ENCODE peak calls at places on chromosomes 7 and 10, in nine cellular contexts. E is brain microvascular endothelial cell, R is lower lobe of right lung, W is nephron progenitor cell, Y is endothelial cell, S is bronchial epithelial cell, G is AG09309, V is heart right ventricle, A is upper lobe of left lung. I is an unnamed sample.

GRCh38 chr10:34814228-34815173 is 595 bp downstream of the PARD3 start:
- DNase-seq in E (no peak), R (no peak), W (peak), Y (peak), S (no peak), G (no peak), V (peak), A (peak), I (peak)

GRCh38 chr10:21195149-21195731 is 298.1 kb upstream of the NEBL start:
- DNase-seq in E (no peak), R (no peak), W (no peak), Y (no peak), S (peak), G (no peak), V (no peak), A (no peak), I (no peak)

GRCh38 chr7:741850-742249 is 14.8 kb upstream of the PRKAR1B start:
- DNase-seq in E (no peak), R (peak), W (no peak), Y (no peak), S (no peak), G (no peak), V (no peak), A (peak), I (no peak)

GRCh38 chr10:49363309-49364031 is 32.4 kb downstream of the DRGX start:
- DNase-seq in E (no peak), R (no peak), W (no peak), Y (no peak), S (no peak), G (no peak), V (no peak), A (no peak), I (no peak)

GRCh38 chr10:69335063-69335587 is 56.8 kb downstream of the HK1 start:
- DNase-seq in E (no peak), R (peak), W (no peak), Y (no peak), S (no peak), G (no peak), V (peak), A (peak), I (no peak)

GRCh38 chr7:1564603-1565022 is 5.2 kb downstream of the PSMG3 start:
- DNase-seq in E (no peak), R (no peak), W (no peak), Y (no peak), S (peak), G (no peak), V (no peak), A (peak), I (no peak)

GRCh38 chr10:110076559-110077318 is 69.0 kb downstream of the ADD3 start:
- DNase-seq in E (peak), R (no peak), W (no peak), Y (no peak), S (peak), G (peak), V (peak), A (no peak), I (no peak)

GRCh38 chr10:78634389-78634815 is 434.4 kb upstream of the ZMIZ1 start:
- DNase-seq in E (no peak), R (no peak), W (no peak), Y (no peak), S (peak), G (no peak), V (no peak), A (no peak), I (no peak)

GRCh38 chr7:7970620-7971307 is 2.2 kb downstream of the GLCCI1 start:
- DNase-seq in E (no peak), R (no peak), W (no peak), Y (no peak), S (peak), G (no peak), V (no peak), A (no peak), I (no peak)

GRCh38 chr10:103197177-103197576 is 4.1 kb upstream of the NT5C2 start:
- DNase-seq in E (peak), R (peak), W (no peak), Y (no peak), S (peak), G (no peak), V (peak), A (no peak), I (no peak)

GRCh38 chr7:127847641-127848040 is 183.6 kb downstream of the LRRC4 start:
- DNase-seq in E (no peak), R (no peak), W (no peak), Y (no peak), S (no peak), G (no peak), V (no peak), A (no peak), I (no peak)

GRCh38 chr10:92517034-92517655 is 56.7 kb downstream of the IDE start:
- DNase-seq in E (peak), R (no peak), W (peak), Y (peak), S (peak), G (peak), V (peak), A (no peak), I (peak)

GRCh38 chr7:90425376-90425775 is 22.1 kb downstream of the CLDN12 start:
- DNase-seq in E (no peak), R (no peak), W (no peak), Y (no peak), S (peak), G (no peak), V (no peak), A (no peak), I (no peak)

GRCh38 chr10:74025380-74025978 is 27.6 kb downstream of the VCL start:
- DNase-seq in E (no peak), R (no peak), W (no peak), Y (no peak), S (no peak), G (no peak), V (no peak), A (no peak), I (no peak)

GRCh38 chr10:74024600-74024999 is 26.7 kb downstream of the VCL start:
- DNase-seq in E (no peak), R (no peak), W (no peak), Y (no peak), S (no peak), G (no peak), V (no peak), A (no peak), I (no peak)

GRCh38 chr10:74027702-74028101 is 29.8 kb downstream of the VCL start:
- DNase-seq in E (no peak), R (no peak), W (no peak), Y (no peak), S (peak), G (no peak), V (no peak), A (no peak), I (no peak)

GRCh38 chr10:74022941-74023629 is 25.2 kb downstream of the VCL start:
- DNase-seq in E (no peak), R (no peak), W (no peak), Y (no peak), S (no peak), G (no peak), V (no peak), A (no peak), I (no peak)

GRCh38 chr10:74026428-74026979 is 28.6 kb downstream of the VCL start:
- DNase-seq in E (no peak), R (no peak), W (no peak), Y (no peak), S (no peak), G (no peak), V (no peak), A (no peak), I (no peak)
- TF ChIP-seq CTCF in E (no peak), R (no peak), W (no peak), Y (no peak), S (no peak), G (no peak), V (no peak), A (no peak), I (no peak)

GRCh38 chr7:2715341-2716231 is 27.6 kb downstream of the AMZ1 start:
- DNase-seq in E (peak), R (no peak), W (no peak), Y (no peak), S (no peak), G (no peak), V (no peak), A (no peak), I (no peak)

GRCh38 chr7:2713978-2714377 is 26.0 kb downstream of the AMZ1 start:
- DNase-seq in E (no peak), R (no peak), W (no peak), Y (no peak), S (no peak), G (no peak), V (no peak), A (no peak), I (no peak)

GRCh38 chr7:2711895-2712675 is 24.1 kb downstream of the AMZ1 start:
- DNase-seq in E (no peak), R (peak), W (no peak), Y (no peak), S (no peak), G (no peak), V (no peak), A (peak), I (no peak)

GRCh38 chr7:2714636-2715035 is 26.6 kb downstream of the AMZ1 start:
- DNase-seq in E (no peak), R (no peak), W (no peak), Y (no peak), S (no peak), G (no peak), V (no peak), A (no peak), I (no peak)

GRCh38 chr7:2713370-2713769 is 25.4 kb downstream of the AMZ1 start:
- DNase-seq in E (peak), R (no peak), W (peak), Y (no peak), S (no peak), G (no peak), V (peak), A (no peak), I (no peak)
- TF ChIP-seq CTCF in E (peak), R (no peak), W (peak), Y (no peak), S (no peak), G (no peak), V (peak), A (no peak), I (no peak)

DNA sequence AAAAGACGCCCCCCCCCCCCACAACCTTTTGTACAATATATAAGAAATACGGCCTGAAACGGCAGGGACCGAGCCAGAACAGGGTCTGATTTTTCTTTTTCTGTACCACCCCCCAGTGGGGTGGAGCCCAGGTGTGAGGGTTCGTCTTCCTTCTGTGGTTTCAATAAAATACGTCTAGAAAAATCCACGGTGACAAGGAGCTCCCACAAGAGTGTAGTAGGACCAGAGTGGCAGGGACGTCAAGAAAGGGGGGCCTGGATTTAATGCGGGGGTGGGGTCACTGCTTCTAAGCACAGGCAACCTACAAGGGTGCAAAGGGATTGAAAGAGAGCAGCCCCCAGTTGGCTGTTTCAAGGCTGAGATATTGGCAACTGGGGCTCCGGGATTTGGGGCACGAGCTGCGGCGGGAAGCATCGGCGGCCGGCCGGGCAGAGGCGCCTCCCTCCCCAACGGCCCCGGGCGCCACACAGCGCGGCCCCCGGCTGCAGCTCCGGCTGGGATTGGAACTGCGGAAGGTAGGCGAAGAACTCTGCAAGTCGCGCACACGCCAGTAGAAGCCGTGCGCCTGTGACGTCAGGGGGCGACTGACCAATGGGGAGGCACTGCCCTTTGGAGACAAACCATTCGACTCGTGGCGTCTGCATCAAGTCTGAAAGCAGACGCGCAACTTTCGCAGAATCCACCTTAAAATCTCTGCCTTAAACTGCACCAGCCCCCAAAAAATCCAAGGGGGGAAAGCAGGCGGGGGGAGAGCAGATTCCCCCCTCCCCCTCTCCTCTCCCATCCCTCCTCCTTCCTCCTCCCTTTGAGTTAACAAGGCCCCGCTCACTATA is at the start of gene DLX6:
- DNase-seq in E (no peak), R (no peak), W (peak), Y (no peak), S (no peak), G (no peak), V (no peak), A (peak), I (no peak)
- TF ChIP-seq CTCF in E (no peak), R (no peak), W (no peak), Y (no peak), S (no peak), G (no peak), V (no peak), A (no peak), I (no peak)

GRCh38 chr10:23535381-23535780 is 96.5 kb downstream of the OTUD1 start:
- DNase-seq in E (no peak), R (no peak), W (no peak), Y (no peak), S (peak), G (no peak), V (no peak), A (no peak), I (no peak)
- TF ChIP-seq CTCF in E (no peak), R (no peak), W (no peak), Y (no peak), S (peak), G (no peak), V (peak), A (no peak), I (no peak)

GRCh38 chr7:48139461-48139860 is 31.8 kb upstream of the ABCA13 start:
- DNase-seq in E (no peak), R (no peak), W (no peak), Y (no peak), S (no peak), G (no peak), V (no peak), A (no peak), I (no peak)
- TF ChIP-seq CTCF in E (peak), R (no peak), W (no peak), Y (no peak), S (peak), G (peak), V (no peak), A (no peak), I (peak)

GRCh38 chr7:158934628-158935027 is 78.3 kb downstream of the DYNC2I1 start:
- DNase-seq in E (no peak), R (no peak), W (no peak), Y (no peak), S (no peak), G (no peak), V (no peak), A (no peak), I (no peak)

GRCh38 chr7:158931899-158932298 is 75.5 kb downstream of the DYNC2I1 start:
- DNase-seq in E (no peak), R (no peak), W (no peak), Y (no peak), S (no peak), G (no peak), V (no peak), A (no peak), I (no peak)

GRCh38 chr7:158935062-158935461 is 78.7 kb downstream of the DYNC2I1 start:
- DNase-seq in E (no peak), R (no peak), W (no peak), Y (no peak), S (no peak), G (no peak), V (no peak), A (no peak), I (no peak)

GRCh38 chr7:158929306-158929705 is 72.9 kb downstream of the DYNC2I1 start:
- DNase-seq in E (no peak), R (no peak), W (no peak), Y (no peak), S (no peak), G (no peak), V (no peak), A (no peak), I (no peak)

DNA sequence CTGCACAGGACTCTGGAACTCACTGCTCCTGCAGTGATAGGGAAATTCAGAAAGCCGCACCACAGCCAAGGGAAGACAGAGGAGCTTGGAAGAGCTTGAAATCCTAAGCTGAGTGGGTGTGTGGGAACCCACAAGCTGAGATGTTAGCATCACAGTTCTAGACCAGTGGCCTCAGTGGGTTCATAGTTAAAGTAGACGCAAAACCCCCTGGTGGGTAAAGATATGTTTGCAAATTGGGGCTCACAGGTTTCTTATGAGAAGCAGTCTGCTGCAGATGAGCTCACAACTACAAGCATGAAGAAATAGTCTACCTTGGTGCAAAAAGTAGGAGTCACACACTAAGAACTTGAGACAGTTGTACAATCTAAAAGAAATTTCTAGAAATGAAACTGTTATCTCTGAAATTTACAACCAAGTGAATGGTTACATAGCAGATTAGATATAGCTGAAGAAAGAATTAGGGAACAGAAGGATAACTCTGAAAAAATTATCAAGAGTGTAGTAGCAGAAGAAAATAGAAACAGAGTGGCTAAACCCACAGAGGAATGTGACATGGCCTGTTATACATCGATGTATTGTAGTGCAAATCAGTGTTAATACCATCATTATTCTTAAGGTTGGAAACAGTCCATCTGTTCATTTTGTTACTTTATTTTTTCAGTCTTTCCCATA is 77.2 kb downstream of the DYNC2I1 start:
- DNase-seq in E (no peak), R (no peak), W (no peak), Y (no peak), S (no peak), G (no peak), V (no peak), A (no peak), I (no peak)
- TF ChIP-seq CTCF in E (peak), R (no peak), W (no peak), Y (no peak), S (no peak), G (no peak), V (no peak), A (no peak), I (no peak)

GRCh38 chr7:135665072-135665471 is 2.8 kb downstream of the STMP1 start:
- DNase-seq in E (no peak), R (no peak), W (no peak), Y (no peak), S (no peak), G (no peak), V (no peak), A (no peak), I (no peak)

GRCh38 chr7:135661311-135662122 is 797 bp upstream of the STMP1 start:
- DNase-seq in E (no peak), R (no peak), W (no peak), Y (no peak), S (peak), G (no peak), V (no peak), A (peak), I (no peak)

GRCh38 chr7:135662123-135662372 is 266 bp upstream of the STMP1 start:
- DNase-seq in E (no peak), R (no peak), W (no peak), Y (no peak), S (no peak), G (no peak), V (no peak), A (no peak), I (no peak)

GRCh38 chr7:135664046-135664589 is 1.8 kb downstream of the STMP1 start:
- DNase-seq in E (no peak), R (no peak), W (no peak), Y (no peak), S (peak), G (no peak), V (no peak), A (no peak), I (no peak)

DNA sequence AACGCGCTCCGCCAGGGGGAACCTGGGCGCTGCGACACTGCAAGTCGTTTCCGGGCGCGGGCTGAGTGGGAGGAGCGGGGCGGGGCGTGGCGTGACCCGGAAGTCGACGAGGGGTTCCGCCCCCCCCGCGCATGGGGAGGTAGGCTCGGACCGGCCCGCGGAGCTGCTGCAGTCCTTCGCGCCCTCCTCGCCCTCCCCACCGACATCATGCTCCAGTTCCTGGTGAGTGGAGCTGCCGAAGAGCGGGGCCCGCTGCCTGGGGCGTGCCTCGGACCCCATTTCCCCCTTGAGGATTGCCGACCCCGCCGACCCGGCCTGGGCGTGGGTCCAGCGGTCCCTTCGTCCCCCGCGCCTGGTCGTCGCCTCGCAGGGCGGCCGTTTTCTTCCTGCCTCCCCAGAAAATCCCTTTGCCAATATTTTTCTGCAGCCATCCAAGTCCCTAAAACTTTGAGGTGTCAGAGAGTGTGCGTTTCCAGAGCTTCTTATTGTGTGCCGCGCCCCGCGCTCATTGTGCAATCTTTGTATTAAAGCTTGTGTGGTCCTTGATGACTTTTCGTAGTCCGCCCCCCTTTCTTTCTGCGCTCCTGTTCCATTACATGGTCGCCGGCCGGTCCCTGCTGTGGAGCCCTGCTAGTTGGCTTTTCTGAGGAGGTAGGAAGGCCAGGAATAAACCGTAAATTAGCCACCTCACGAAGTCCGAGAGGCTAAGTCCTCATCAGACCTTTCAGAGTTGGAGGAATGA is at the start of gene STMP1:
- DNase-seq in E (peak), R (peak), W (peak), Y (peak), S (peak), G (peak), V (peak), A (peak), I (peak)
- TF ChIP-seq CTCF in E (peak), R (peak), W (peak), Y (peak), S (peak), G (peak), V (peak), A (peak), I (peak)

GRCh38 chr7:43956022-43956421 is 29.8 kb downstream of the UBE2D4 start:
- DNase-seq in E (no peak), R (no peak), W (no peak), Y (no peak), S (no peak), G (no peak), V (no peak), A (no peak), I (no peak)

GRCh38 chr7:43952028-43952427 is 25.8 kb downstream of the UBE2D4 start:
- DNase-seq in E (no peak), R (no peak), W (no peak), Y (no peak), S (no peak), G (no peak), V (no peak), A (no peak), I (no peak)

GRCh38 chr7:43953071-43953470 is 26.8 kb downstream of the UBE2D4 start:
- DNase-seq in E (no peak), R (no peak), W (no peak), Y (no peak), S (no peak), G (no peak), V (no peak), A (no peak), I (no peak)

GRCh38 chr7:43954524-43955228 is 28.4 kb downstream of the UBE2D4 start:
- DNase-seq in E (peak), R (no peak), W (peak), Y (peak), S (peak), G (peak), V (peak), A (no peak), I (no peak)
- TF ChIP-seq CTCF in E (peak), R (peak), W (peak), Y (no peak), S (peak), G (peak), V (peak), A (no peak), I (peak)

GRCh38 chr7:124208173-124208572 is 175.3 kb upstream of the TMEM229A start:
- DNase-seq in E (no peak), R (no peak), W (no peak), Y (no peak), S (no peak), G (no peak), V (no peak), A (no peak), I (no peak)

GRCh38 chr7:124208642-124209041 is 175.8 kb upstream of the TMEM229A start:
- DNase-seq in E (no peak), R (no peak), W (no peak), Y (no peak), S (no peak), G (no peak), V (no peak), A (no peak), I (no peak)
- TF ChIP-seq CTCF in E (no peak), R (no peak), W (no peak), Y (no peak), S (no peak), G (no peak), V (no peak), A (no peak), I (no peak)